ENCODE peak calls at places on chromosomes 16 and 17, in six cellular contexts. R is fibroblast of lung, G is HepG2, A is neural progenitor cell, O is GM12878, Y is GM23248. H is an unnamed sample.

GRCh38 chr16:29821663-29822115 is 1.4 kb downstream of the MVP start:
- DNase-seq in R (peak; percentile 90), G (no peak), A (no peak), O (no peak), Y (peak; percentile 90), H (peak; percentile 68)

GRCh38 chr16:11363927-11364258 is 18.6 kb downstream of the RMI2 start:
- DNase-seq in R (no peak), G (no peak), A (no peak), O (no peak), Y (no peak), H (no peak)

GRCh38 chr17:750431-751037 is 1.5 kb downstream of the GEMIN4 start:
- DNase-seq in R (no peak), G (no peak), A (no peak), O (no peak), Y (peak; percentile 22), H (no peak)

GRCh38 chr17:16428098-16428882 is 12.9 kb downstream of the TRPV2 start:
- DNase-seq in R (no peak), G (peak; percentile 64), A (peak; percentile 68), O (no peak), Y (peak; percentile 76), H (no peak)

GRCh38 chr16:53224932-53225533 is 170.2 kb downstream of the CHD9 start:
- DNase-seq in R (peak; percentile 41), G (no peak), A (no peak), O (no peak), Y (peak; percentile 65), H (peak; percentile 39)

GRCh38 chr17:75513667-75514052 is 1.7 kb downstream of the CASKIN2 start:
- DNase-seq in R (no peak), G (no peak), A (no peak), O (no peak), Y (no peak), H (no peak)

GRCh38 chr17:10033982-10034381 is 128.9 kb upstream of the RCVRN start:
- DNase-seq in R (no peak), G (no peak), A (no peak), O (no peak), Y (peak; percentile 17), H (no peak)

GRCh38 chr17:49616086-49616485 is 40.4 kb downstream of the NXPH3 start:
- DNase-seq in R (no peak), G (no peak), A (peak; percentile 21), O (no peak), Y (peak; percentile 51), H (no peak)

GRCh38 chr16:4664538-4665418 is 28.6 kb upstream of the NUDT16L1 start:
- DNase-seq in R (peak; percentile 23), G (peak; percentile 75), A (no peak), O (no peak), Y (no peak), H (peak; percentile 54)

GRCh38 chr17:1555618-1556471 is 6.7 kb downstream of the PITPNA start:
- DNase-seq in R (no peak), G (no peak), A (no peak), O (peak; percentile 43), Y (no peak), H (no peak)

GRCh38 chr17:31926100-31926729 is 10.6 kb upstream of the SUZ12 start:
- DNase-seq in R (no peak), G (no peak), A (no peak), O (no peak), Y (no peak), H (no peak)

GRCh38 chr17:42853968-42854790 is 3.2 kb downstream of the AOC3 start:
- DNase-seq in R (no peak), G (peak; percentile 39), A (no peak), O (no peak), Y (no peak), H (no peak)

GRCh38 chr17:10754109-10754508 is 24.3 kb upstream of the TMEM220 start:
- DNase-seq in R (no peak), G (peak; percentile 39), A (peak; percentile 76), O (no peak), Y (peak; percentile 39), H (no peak)

GRCh38 chr17:17751489-17751995 is 70.3 kb downstream of the RAI1 start:
- DNase-seq in R (no peak), G (no peak), A (no peak), O (no peak), Y (peak; percentile 43), H (no peak)

GRCh38 chr16:15765880-15766279 is 90.9 kb downstream of the MYH11 start:
- DNase-seq in R (no peak), G (peak; percentile 73), A (peak; percentile 77), O (peak; percentile 74), Y (peak; percentile 61), H (peak; percentile 24)

GRCh38 chr17:2435852-2436251 is 35.0 kb upstream of the MNT start:
- DNase-seq in R (no peak), G (no peak), A (no peak), O (no peak), Y (no peak), H (no peak)

GRCh38 chr17:77208217-77208808 is 67.5 kb downstream of the SEC14L1 start:
- DNase-seq in R (peak; percentile 42), G (peak; percentile 87), A (peak; percentile 45), O (no peak), Y (peak; percentile 82), H (no peak)

GRCh38 chr17:50312311-50312710 is 33.6 kb upstream of the XYLT2 start:
- DNase-seq in R (peak; percentile 22), G (no peak), A (no peak), O (no peak), Y (no peak), H (no peak)

GRCh38 chr16:10851512-10851911 is 25.5 kb upstream of the CIITA start:
- DNase-seq in R (no peak), G (no peak), A (peak; percentile 37), O (no peak), Y (no peak), H (no peak)

GRCh38 chr16:54647731-54648221 is 282.9 kb upstream of the IRX5 start:
- DNase-seq in R (peak; percentile 76), G (no peak), A (no peak), O (no peak), Y (peak; percentile 67), H (peak; percentile 84)

GRCh38 chr17:6231886-6232767 is 161.9 kb downstream of the WSCD1 start:
- DNase-seq in R (peak; percentile 69), G (no peak), A (no peak), O (no peak), Y (no peak), H (peak; percentile 79)

GRCh38 chr17:45896803-45897693 is 2.7 kb downstream of the MAPT start:
- DNase-seq in R (no peak), G (no peak), A (peak; percentile 59), O (no peak), Y (no peak), H (peak; percentile 10)

GRCh38 chr16:30829130-30830071 is 42.4 kb upstream of the ZNF629 start:
- DNase-seq in R (peak; percentile 42), G (peak; percentile 68), A (no peak), O (no peak), Y (no peak), H (no peak)

GRCh38 chr17:40281663-40282062 is 6.0 kb upstream of the CDC6 start:
- DNase-seq in R (no peak), G (no peak), A (no peak), O (no peak), Y (no peak), H (no peak)

GRCh38 chr17:79137015-79137770 is 62.6 kb downstream of the ENGASE start:
- DNase-seq in R (no peak), G (no peak), A (no peak), O (no peak), Y (peak; percentile 10), H (no peak)
- TF ChIP-seq EZH2 in R (no peak), G (no peak), A (no peak), O (no peak), Y (no peak), H (no peak)

DNA sequence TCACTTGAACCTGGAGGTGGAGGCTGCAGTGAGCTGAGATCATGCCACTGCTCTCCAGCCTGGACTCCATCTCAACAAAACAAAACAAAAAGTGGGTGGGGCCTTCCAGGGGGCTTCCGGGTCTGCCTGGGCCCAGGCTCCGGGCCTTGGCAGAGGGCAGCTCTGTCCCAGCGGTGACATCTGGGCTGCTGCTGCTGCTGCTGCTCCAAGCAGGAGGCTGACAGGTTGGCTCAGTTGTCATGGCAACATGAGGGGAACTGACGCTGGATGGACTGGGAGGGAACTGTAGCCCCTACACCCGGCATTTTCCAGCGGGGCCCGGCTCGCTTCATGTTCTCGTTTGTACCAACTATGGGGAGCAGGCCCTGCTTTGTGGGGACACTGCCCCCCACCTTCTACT is 4.0 kb downstream of the BAIAP3 start:
- DNase-seq in R (no peak), G (no peak), A (peak; percentile 76), O (no peak), Y (no peak), H (no peak)
- H3K27me3 ChIP-seq in R (peaks cover 25% of the 10 kb centered on the region), G (peaks cover 18% of the 10 kb centered on the region), A (peaks cover 99% of the 10 kb centered on the region), O (peaks cover 5% of the 10 kb centered on the region), Y (peaks cover 28% of the 10 kb centered on the region), H (peaks cover 21% of the 10 kb centered on the region)

GRCh38 chr16:57470683-57471082 is 8.2 kb downstream of the POLR2C start:
- DNase-seq in R (no peak), G (no peak), A (no peak), O (no peak), Y (no peak), H (no peak)

GRCh38 chr16:57469917-57470470 is 7.5 kb downstream of the POLR2C start:
- DNase-seq in R (no peak), G (no peak), A (no peak), O (no peak), Y (no peak), H (no peak)

GRCh38 chr16:57471852-57472664 is 9.6 kb downstream of the POLR2C start:
- DNase-seq in R (no peak), G (peak; percentile 94), A (no peak), O (no peak), Y (peak; percentile 36), H (no peak)

GRCh38 chr16:57472665-57473060 is 10.2 kb downstream of the POLR2C start:
- DNase-seq in R (no peak), G (no peak), A (no peak), O (no peak), Y (no peak), H (no peak)

GRCh38 chr16:57471209-57471608 is 8.7 kb downstream of the POLR2C start:
- DNase-seq in R (no peak), G (no peak), A (no peak), O (no peak), Y (no peak), H (no peak)
- H3K9ac ChIP-seq in R (no peak overlapping the region), G (peak overlapping the region; percentile 35), A (no peak overlapping the region), O (no peak overlapping the region), Y (no peak overlapping the region), H (no peak overlapping the region)

DNA sequence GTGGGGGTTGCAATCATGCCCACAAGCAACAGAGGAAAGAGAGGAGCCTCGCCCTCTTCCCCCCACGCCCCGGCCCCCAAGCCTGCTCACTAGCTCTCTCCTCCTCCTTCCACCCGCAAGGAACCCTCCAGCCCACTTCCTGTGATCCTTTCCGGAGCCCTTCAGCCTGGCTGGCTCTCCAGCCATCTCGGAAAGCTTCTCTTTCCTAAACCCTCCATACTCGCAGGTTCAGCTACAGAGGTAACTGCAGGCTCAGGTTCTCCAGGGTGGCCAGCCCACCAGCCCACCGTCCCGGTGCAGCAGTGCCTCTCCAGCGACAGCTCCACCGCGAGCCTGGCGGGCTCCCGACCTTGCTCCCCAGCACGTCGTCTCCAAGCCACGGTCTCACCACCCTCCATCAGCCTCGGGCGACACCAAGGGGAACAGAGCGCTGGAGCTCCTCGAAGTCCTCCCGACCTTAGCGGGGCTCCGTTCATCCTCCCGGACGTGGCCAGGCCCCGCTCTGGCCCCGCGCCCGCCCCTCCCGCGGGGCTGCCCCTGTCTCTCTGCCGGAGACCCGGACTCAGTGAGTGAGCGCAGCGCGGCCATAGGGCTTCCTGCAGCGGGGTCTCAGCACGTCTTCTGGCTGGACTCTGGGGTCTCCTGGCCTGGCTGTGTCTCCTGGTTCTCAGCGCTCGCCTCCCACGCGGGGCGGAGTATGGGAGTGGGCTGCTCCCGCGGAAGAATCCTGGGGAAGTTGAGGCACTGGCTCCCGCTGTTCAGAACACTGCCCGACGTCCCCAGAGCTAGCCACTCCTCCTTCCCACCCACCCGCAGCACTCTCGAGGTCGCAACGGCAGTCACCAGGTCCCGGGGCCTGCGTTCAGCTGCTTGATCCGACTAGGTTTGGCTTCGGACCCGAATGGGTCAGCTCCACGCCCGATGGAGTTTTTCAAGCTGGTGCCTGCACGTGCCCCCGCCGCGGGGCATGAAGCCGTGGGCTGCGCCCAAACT is 12.8 kb upstream of the ODF4 start:
- DNase-seq in R (peak; percentile 32), G (no peak), A (peak; percentile 66), O (no peak), Y (peak; percentile 61), H (no peak)
- TF ChIP-seq EZH2 in R (no peak), G (no peak), A (no peak), O (no peak), Y (no peak), H (no peak)

H was measured in mammary epithelial cell.